ENCODE peak calls at places on chromosomes 7 and 10, in five cellular contexts. B, H, I, K and C are unnamed samples.

GRCh38 chr7:45700556-45700955 is 126.4 kb downstream of the ADCY1 start:
- DNase-seq in I (no peak), H (peak; percentile 65), K (no peak), B (no peak), C (peak; percentile 74)

GRCh38 chr10:119190353-119190752 is 11.7 kb upstream of the PRDX3 start:
- DNase-seq in H (no peak), B (no peak), I (peak; percentile 86), K (no peak), C (no peak)

GRCh38 chr7:115410427-115410805 is 488.5 kb downstream of the MDFIC start:
- DNase-seq in H (no peak), I (no peak), K (no peak), B (no peak), C (no peak)

GRCh38 chr10:71124921-71125748 is 87.2 kb upstream of the UNC5B start:
- DNase-seq in K (no peak), I (no peak), H (no peak), B (peak; percentile 60), C (no peak)

GRCh38 chr10:84590794-84591193 is 262.4 kb downstream of the CCSER2 start:
- DNase-seq in K (peak; percentile 95), H (peak; percentile 35), I (no peak), B (no peak), C (peak; percentile 21)

GRCh38 chr10:18312385-18313145 is 172.3 kb downstream of the CACNB2 start:
- DNase-seq in B (no peak), K (no peak), I (peak; percentile 38), H (no peak), C (peak; percentile 37)

GRCh38 chr7:155441856-155442255 is 16.1 kb upstream of the EN2 start:
- DNase-seq in H (peak; percentile 54), B (no peak), K (no peak), I (no peak), C (no peak)

GRCh38 chr7:27139335-27140107 is 4.0 kb downstream of the HOXA5 start:
- DNase-seq in I (no peak), H (peak; percentile 68), K (no peak), B (no peak), C (no peak)

GRCh38 chr10:119305860-119306513 is 98.6 kb downstream of the GRK5 start:
- DNase-seq in H (peak; percentile 86), I (peak; percentile 92), B (peak; percentile 96), K (no peak), C (no peak)

GRCh38 chr7:152869677-152870051 is 110.1 kb downstream of the ACTR3B start:
- DNase-seq in H (no peak), K (no peak), I (no peak), B (no peak), C (no peak)

GRCh38 chr10:126734957-126735356 is 64.5 kb upstream of the C10orf90 start:
- DNase-seq in K (peak; percentile 14), H (no peak), I (no peak), B (peak; percentile 24), C (no peak)

GRCh38 chr10:98748298-98748697 is 301.6 kb upstream of the HPS1 start:
- DNase-seq in B (no peak), K (no peak), I (peak; percentile 40), H (no peak), C (no peak)

GRCh38 chr10:68139451-68140272 is 30.4 kb downstream of the MYPN start:
- DNase-seq in I (no peak), H (no peak), K (no peak), B (no peak), C (no peak)

GRCh38 chr7:16719699-16720098 is 33.9 kb upstream of the TSPAN13 start:
- DNase-seq in I (peak; percentile 21), B (no peak), H (no peak), K (no peak), C (no peak)

GRCh38 chr7:767580-767940 is 40.5 kb upstream of the PRKAR1B start:
- DNase-seq in B (no peak), I (no peak), H (no peak), K (no peak), C (no peak)

GRCh38 chr7:156032973-156033372 is 220.7 kb upstream of the SHH start:
- DNase-seq in I (no peak), H (no peak), B (no peak), K (no peak), C (no peak)

GRCh38 chr7:32175099-32175498 is 104.9 kb upstream of the PDE1C start:
- DNase-seq in B (no peak), I (no peak), K (no peak), H (no peak), C (no peak)

GRCh38 chr7:80151274-80151665 is 16.6 kb downstream of the GNAI1 start:
- DNase-seq in K (no peak), H (no peak), I (no peak), B (no peak), C (no peak)

GRCh38 chr7:148661471-148661870 is 37.2 kb upstream of the CUL1 start:
- DNase-seq in K (no peak), B (no peak), H (no peak), I (no peak), C (no peak)

GRCh38 chr10:29430101-29430500 is 141.2 kb downstream of the LYZL1 start:
- DNase-seq in K (no peak), H (no peak), B (no peak), I (no peak), C (no peak)

GRCh38 chr7:960269-960871 is 5.9 kb upstream of the ADAP1 start:
- DNase-seq in H (peak; percentile 67), B (no peak), K (no peak), I (no peak), C (no peak)

GRCh38 chr10:7243873-7244272 is 167.0 kb downstream of the SFMBT2 start:
- DNase-seq in K (no peak), B (no peak), H (no peak), I (no peak), C (no peak)

GRCh38 chr10:2137549-2138174 is 400.3 kb upstream of the ADARB2 start:
- DNase-seq in I (peak; percentile 41), K (no peak), B (no peak), H (no peak), C (no peak)

GRCh38 chr7:28077616-28078015 is 103.0 kb downstream of the JAZF1 start:
- DNase-seq in B (no peak), H (no peak), I (no peak), K (no peak), C (no peak)

GRCh38 chr7:6164010-6164409 is 108.4 kb downstream of the CYTH3 start:
- DNase-seq in H (no peak), B (no peak), I (no peak), K (no peak), C (no peak)

GRCh38 chr7:6165521-6166325 is 106.7 kb downstream of the CYTH3 start:
- DNase-seq in I (no peak), B (no peak), K (no peak), H (no peak), C (no peak)

GRCh38 chr7:6165075-6165474 is 107.3 kb downstream of the CYTH3 start:
- DNase-seq in K (no peak), B (no peak), I (no peak), H (no peak), C (no peak)

GRCh38 chr7:6163402-6163801 is 109.0 kb downstream of the CYTH3 start:
- DNase-seq in B (no peak), H (no peak), I (no peak), K (no peak), C (no peak)

DNA sequence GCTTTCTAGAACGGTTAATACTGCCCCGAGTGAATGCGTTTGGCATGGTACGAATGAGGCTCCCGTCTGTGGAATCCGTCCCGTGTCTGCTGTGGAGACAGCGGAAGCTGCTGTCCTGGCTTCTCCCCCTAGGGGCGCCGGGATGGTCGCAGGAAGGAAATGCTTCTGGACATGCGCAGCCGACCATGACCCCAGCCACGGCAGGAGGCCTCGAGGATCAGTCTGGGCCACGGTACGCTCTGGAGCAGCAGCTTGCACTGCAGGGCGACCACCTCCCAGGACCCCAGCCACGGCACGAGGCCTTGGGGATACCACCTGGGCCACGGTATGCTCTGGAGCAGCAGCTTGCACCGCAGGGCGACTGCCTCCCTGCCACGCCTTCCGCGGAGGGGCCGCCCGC is 107.9 kb downstream of the CYTH3 start:
- DNase-seq in K (no peak), B (no peak), I (peak; percentile 37), H (no peak), C (peak; percentile 47)
- H3K27ac ChIP-seq in K (peak overlapping the region; percentile 9), B (no peak overlapping the region), I (no peak overlapping the region), H (no peak overlapping the region), C (no peak overlapping the region)

DNA sequence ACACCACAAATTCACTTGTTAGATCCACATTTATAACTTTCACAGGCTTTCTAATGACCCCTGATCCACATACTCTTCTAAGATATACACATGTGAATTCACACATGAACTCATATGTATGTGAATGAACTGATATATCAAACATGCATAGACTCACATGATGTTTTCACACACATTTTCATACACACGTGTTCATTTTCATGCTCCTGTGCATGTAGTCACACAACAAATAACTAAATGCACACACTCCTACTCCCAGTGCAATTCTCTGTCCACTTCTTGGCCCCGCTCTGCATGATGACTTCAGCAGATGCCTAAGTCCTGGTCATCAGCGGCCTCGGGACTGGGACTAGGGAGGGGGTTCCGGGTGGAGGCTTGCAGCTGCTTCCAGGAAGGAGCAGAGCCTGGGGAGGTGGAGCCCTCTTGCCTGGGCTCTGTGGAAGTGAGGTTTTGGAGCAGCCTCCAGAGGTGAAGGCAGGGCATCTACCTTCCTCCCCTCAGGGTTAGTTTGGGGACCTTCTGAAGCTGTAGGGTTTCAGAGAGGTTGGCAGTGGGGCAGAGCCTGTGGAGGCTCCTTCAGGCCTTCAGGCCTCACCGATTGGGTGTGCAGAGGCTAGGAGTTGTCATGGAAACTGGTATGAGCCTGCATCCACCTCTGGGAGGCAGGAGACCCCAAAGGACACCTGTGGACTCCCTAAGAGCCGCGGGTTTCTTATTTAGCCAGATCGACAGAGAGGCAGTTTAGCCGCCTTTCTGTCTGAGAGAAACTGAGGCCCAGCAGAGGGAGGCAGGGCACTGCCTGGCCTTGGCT is 1.8 kb downstream of the LZTS2 start:
- DNase-seq in K (peak; percentile 74), H (peak; percentile 88), B (peak; percentile 97), I (no peak), C (peak; percentile 96)
- TF ChIP-seq POLR2A in K (no peak), H (peak; percentile 77), B (peak; percentile 63), I (no peak), C (peak; percentile 82)

DNA sequence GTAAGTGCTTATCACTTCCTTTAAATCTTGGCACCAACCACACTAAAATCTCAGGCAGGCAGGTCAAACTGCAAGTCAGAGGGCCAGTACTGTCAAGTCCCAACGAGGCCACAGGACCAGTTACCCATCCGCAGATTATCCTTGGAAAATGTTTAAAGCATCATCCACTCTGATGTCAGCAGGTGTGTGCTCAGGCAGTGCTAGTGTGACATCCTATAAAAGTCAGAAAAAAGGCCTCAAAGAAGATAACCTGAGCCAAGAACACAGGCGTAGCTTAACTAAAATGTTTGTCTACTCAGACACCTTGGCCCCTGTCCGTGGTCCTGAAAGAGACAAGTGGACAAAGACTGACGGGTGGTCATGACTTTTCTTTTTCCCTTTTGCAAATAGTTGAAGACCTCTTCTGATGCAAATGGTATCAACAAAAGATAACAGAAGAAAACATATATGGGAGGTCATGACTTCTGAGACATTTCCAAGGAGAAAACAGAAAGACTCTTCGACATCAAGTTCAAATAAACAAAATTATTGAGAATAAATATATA is 309.3 kb downstream of the KCNMA1 start:
- DNase-seq in B (no peak), H (no peak), I (peak; percentile 35), K (peak; percentile 16), C (peak; percentile 24)
- H3K27ac ChIP-seq in B (no peak overlapping the region), H (no peak overlapping the region), I (no peak overlapping the region), K (no peak overlapping the region), C (no peak overlapping the region)

DNA sequence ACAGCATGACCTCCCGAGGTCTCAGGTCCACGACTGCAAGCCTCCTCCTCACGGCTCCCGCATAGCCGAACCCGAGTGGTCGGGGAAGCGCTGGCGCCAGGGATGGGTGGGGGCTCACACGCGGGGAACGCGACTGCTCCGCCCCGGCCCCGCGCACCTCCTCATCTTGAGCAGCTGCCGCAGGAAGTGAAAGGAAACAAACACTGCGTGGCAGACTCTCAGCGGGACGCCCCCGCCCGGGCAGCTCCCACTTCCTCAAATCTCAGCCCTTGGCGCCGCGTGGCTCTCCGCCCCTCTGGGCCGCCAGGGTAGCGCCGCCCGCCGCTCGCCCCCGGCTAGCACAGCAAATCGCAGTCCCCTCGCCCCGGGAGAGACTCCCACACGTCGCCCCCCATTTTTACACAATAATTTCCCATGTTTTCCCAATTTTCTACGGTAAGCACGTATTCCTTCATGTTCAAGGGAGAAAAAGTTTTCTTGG is at the start of gene TMEM243:
- DNase-seq in I (peak; percentile 51), K (peak; percentile 71), B (peak; percentile 95), H (peak; percentile 98), C (peak; percentile 76)
- TF ChIP-seq POLR2A in I (peak; percentile 32), K (no peak), B (no peak), H (peak; percentile 90), C (peak; percentile 60)